ENCODE peak calls at places on chromosomes 16 and 17, in four cellular contexts. One of them, this sample, is unnamed.

GRCh38 chr17:81380682-81381518 is 14.4 kb upstream of the BAHCC1 start:
- DNase-seq in GM12878: no peak
- DNase-seq in SK-N-SH: no peak
- DNase-seq in K562: no peak
- DNase-seq in this sample: no peak

GRCh38 chr16:73572135-73572534 is 524.2 kb upstream of the ZFHX3 start:
- DNase-seq in GM12878: no peak
- DNase-seq in SK-N-SH: no peak
- DNase-seq in K562: no peak
- DNase-seq in this sample: peak; percentile 25

GRCh38 chr17:17710728-17711541 is 29.7 kb downstream of the RAI1 start:
- DNase-seq in GM12878: no peak
- DNase-seq in SK-N-SH: peak; percentile 52
- DNase-seq in K562: peak; percentile 27
- DNase-seq in this sample: peak; percentile 78

GRCh38 chr16:86626284-86626683 is 47.9 kb downstream of the FOXL1 start:
- DNase-seq in GM12878: no peak
- DNase-seq in SK-N-SH: no peak
- DNase-seq in K562: no peak
- DNase-seq in this sample: no peak

GRCh38 chr16:4700997-4701743 is 7.8 kb downstream of the NUDT16L1 start:
- DNase-seq in GM12878: no peak
- DNase-seq in SK-N-SH: no peak
- DNase-seq in K562: no peak
- DNase-seq in this sample: no peak

GRCh38 chr16:74902161-74902560 is 82.8 kb downstream of the WDR59 start:
- DNase-seq in GM12878: no peak
- DNase-seq in SK-N-SH: no peak
- DNase-seq in K562: no peak
- DNase-seq in this sample: no peak

GRCh38 chr16:50198802-50199410 is 45.8 kb downstream of the TENT4B start:
- DNase-seq in GM12878: no peak
- DNase-seq in SK-N-SH: no peak
- DNase-seq in K562: no peak
- DNase-seq in this sample: no peak

GRCh38 chr17:142876-143784 is 5.8 kb downstream of the SCGB1C2 start:
- DNase-seq in GM12878: no peak
- DNase-seq in SK-N-SH: no peak
- DNase-seq in K562: no peak
- DNase-seq in this sample: no peak

GRCh38 chr17:59764292-59764741 is 56.9 kb downstream of the VMP1 start:
- DNase-seq in GM12878: no peak
- DNase-seq in SK-N-SH: no peak
- DNase-seq in K562: no peak
- DNase-seq in this sample: no peak

GRCh38 chr16:19578378-19578851 is 22.9 kb downstream of the VPS35L start:
- DNase-seq in GM12878: no peak
- DNase-seq in SK-N-SH: no peak
- DNase-seq in K562: no peak
- DNase-seq in this sample: no peak

DNA sequence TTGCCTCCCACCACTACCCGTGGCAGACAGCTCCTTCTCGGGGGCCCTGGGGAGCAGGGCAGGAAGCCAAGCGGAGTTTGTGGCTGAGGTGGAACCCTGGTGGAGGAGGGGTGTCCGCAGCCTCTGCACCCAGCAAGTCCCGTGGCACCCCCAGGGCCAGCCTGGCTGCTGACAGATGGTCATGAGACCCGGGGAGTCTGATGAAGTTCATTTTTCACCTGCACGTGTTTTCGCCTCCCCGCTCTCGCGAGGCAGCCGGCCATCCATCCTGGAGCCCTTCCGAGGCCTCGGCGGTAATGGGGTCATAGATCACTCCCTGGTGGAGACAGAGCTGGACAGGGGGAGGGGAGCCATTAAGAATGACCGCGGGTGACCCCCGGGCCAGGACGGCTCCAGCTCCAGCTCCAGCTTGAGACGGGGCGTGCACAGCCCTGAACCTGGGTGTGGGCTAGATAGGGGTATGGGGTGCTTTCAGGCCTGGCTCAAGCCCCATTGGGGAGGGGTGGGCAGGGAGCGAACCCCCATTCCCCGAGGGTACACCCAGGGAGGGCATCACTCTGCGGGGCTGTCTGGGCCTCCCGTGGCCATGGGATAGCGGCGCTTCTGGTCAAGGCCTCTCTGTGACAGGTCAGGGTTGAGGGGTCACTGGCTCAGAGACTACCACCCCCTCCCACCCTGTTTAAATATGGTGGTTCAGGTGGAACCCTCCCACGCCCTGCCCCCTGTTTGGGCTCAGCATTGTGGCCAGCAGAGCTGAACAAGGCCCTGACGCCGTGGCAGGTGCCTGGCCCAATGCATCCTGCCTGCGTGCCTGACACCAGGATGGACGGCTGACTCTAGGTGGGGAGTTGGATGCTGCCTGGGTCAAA is 227.4 kb upstream of the GSE1 start:
- DNase-seq in GM12878: no peak
- DNase-seq in SK-N-SH: no peak
- DNase-seq in K562: peak; percentile 48
- DNase-seq in this sample: peak; percentile 11
- TF ChIP-seq USF1 in GM12878: no peak
- TF ChIP-seq USF1 in SK-N-SH: no peak
- TF ChIP-seq USF1 in K562: no peak
- TF ChIP-seq USF1 in this sample: no peak

GRCh38 chr17:43011728-43012472 is 5.3 kb downstream of the IFI35 start:
- DNase-seq in GM12878: no peak
- DNase-seq in SK-N-SH: no peak
- DNase-seq in K562: no peak
- DNase-seq in this sample: no peak
- TF ChIP-seq USF1 in GM12878: no peak
- TF ChIP-seq USF1 in SK-N-SH: no peak
- TF ChIP-seq USF1 in K562: no peak
- TF ChIP-seq USF1 in this sample: no peak

GRCh38 chr16:1557576-1557975 is 24.1 kb downstream of the TMEM204 start:
- DNase-seq in GM12878: no peak
- DNase-seq in SK-N-SH: no peak
- DNase-seq in K562: no peak
- DNase-seq in this sample: no peak
- TF ChIP-seq USF1 in GM12878: no peak
- TF ChIP-seq USF1 in SK-N-SH: no peak
- TF ChIP-seq USF1 in K562: no peak
- TF ChIP-seq USF1 in this sample: no peak

GRCh38 chr16:9463461-9463860 is 372.0 kb downstream of the HAPSTR1 start:
- DNase-seq in GM12878: no peak
- DNase-seq in SK-N-SH: no peak
- DNase-seq in K562: no peak
- DNase-seq in this sample: no peak

GRCh38 chr16:9469512-9469911 is 378.1 kb downstream of the HAPSTR1 start:
- DNase-seq in GM12878: no peak
- DNase-seq in SK-N-SH: no peak
- DNase-seq in K562: no peak
- DNase-seq in this sample: no peak

DNA sequence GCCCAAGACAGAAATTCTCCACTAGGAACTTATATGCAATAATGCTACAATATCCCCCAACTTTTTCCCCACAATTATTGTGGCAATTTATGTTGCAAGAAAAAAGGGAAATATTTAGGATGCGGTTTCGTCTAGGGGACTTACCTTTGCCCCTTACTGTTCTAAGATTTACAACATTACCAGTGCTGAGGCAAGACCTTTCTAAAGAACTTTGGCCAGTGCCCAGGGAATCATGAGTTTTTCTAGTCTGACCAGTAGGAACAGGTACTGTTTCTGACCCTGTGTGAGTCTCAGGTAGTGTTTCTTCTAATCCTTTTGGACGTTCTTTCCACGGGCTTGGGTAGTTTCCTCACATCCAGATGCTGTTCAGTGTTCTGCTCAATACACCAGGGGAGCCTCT is 373.7 kb downstream of the HAPSTR1 start:
- DNase-seq in GM12878: no peak
- DNase-seq in SK-N-SH: no peak
- DNase-seq in K562: no peak
- DNase-seq in this sample: no peak
- TF ChIP-seq USF1 in GM12878: no peak
- TF ChIP-seq USF1 in SK-N-SH: no peak
- TF ChIP-seq USF1 in K562: no peak
- TF ChIP-seq USF1 in this sample: no peak

DNA sequence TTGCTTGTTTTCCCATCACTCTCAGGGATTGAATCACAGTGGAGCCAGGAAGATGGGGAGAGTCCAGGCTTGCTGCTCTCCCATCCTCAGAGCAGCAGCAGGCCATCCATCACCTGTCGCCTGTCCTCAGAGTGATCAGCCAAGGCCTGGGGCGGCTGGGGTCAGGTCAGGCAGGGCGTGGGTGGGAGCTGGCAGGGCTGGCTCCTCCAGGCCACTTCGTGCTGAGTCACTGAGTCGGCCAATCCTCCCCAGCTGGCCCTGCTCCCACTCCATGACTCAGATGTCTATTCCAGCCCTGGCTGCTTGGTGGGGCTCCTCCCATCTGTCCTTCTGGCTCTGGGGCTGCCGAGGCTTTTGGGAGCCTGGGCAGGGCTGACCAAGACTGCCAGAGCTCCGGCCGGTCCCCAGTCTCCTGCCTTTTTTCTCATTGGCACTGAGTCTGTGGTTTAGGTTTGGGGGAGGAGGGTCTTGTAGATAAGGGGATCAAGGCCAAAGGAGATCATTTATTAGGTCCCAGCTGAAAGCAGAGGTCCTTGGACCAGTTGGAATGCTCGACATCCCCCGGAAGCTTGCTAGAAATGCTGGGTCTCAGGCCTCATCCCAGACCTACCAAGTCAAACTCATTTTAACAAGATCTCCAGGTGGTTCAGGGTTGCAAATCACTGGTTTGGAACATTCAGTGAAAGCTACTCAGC is 72.7 kb downstream of the ABCC1 start:
- DNase-seq in GM12878: no peak
- DNase-seq in SK-N-SH: peak; percentile 82
- DNase-seq in K562: peak; percentile 95
- DNase-seq in this sample: no peak
- TF ChIP-seq USF1 in GM12878: no peak
- TF ChIP-seq USF1 in SK-N-SH: no peak
- TF ChIP-seq USF1 in K562: no peak
- TF ChIP-seq USF1 in this sample: no peak

This sample was measured in WTC11.